ENCODE peak calls at places on chromosomes 6 and 20, in seven cellular contexts. S, O, K, Z, F, X and J are unnamed samples.

GRCh38 chr20:41149679-41150131 is 12.4 kb downstream of the PLCG1 start:
- DNase-seq in K (no peak), F (peak), S (no peak), O (peak), X (peak), Z (no peak), J (peak)

GRCh38 chr6:159098636-159099106 is 53.9 kb upstream of the TAGAP start:
- DNase-seq in X (no peak), K (no peak), O (no peak), S (no peak), F (no peak), Z (peak), J (no peak)

GRCh38 chr20:63397946-63398450 is 36.8 kb upstream of the CHRNA4 start:
- DNase-seq in S (no peak), K (no peak), O (no peak), F (no peak), Z (no peak), X (no peak), J (no peak)

GRCh38 chr6:51559059-51559458 is 528.4 kb downstream of the PKHD1 start:
- DNase-seq in O (no peak), F (no peak), Z (no peak), X (no peak), S (no peak), K (peak), J (no peak)

GRCh38 chr6:135488023-135488422 is 9.5 kb downstream of the AHI1 start:
- DNase-seq in K (no peak), X (no peak), F (no peak), Z (no peak), O (no peak), S (no peak), J (no peak)

GRCh38 chr20:53425930-53426329 is 167.7 kb downstream of the ZNF217 start:
- DNase-seq in K (no peak), Z (no peak), O (no peak), X (no peak), F (no peak), S (no peak), J (no peak)

GRCh38 chr6:95017922-95018321 is 559.4 kb upstream of the MANEA start:
- DNase-seq in K (no peak), S (no peak), Z (no peak), X (no peak), O (no peak), F (no peak), J (no peak)

GRCh38 chr20:4056880-4057279 is 41.5 kb upstream of the RNF24 start:
- DNase-seq in O (no peak), S (no peak), Z (no peak), F (no peak), K (peak), X (no peak), J (no peak)

GRCh38 chr20:35055445-35056276 is 36.9 kb downstream of the TRPC4AP start:
- DNase-seq in F (no peak), O (no peak), S (no peak), X (no peak), K (no peak), Z (no peak), J (no peak)

GRCh38 chr6:134240664-134241431 is 77.1 kb downstream of the SGK1 start:
- DNase-seq in S (no peak), K (no peak), O (peak), Z (peak), X (no peak), F (peak), J (no peak)

GRCh38 chr6:144365176-144365710 is 80.1 kb downstream of the UTRN start:
- DNase-seq in X (no peak), Z (no peak), O (no peak), F (no peak), S (no peak), K (no peak), J (no peak)

GRCh38 chr20:24768226-24768625 is 180.8 kb upstream of the CST7 start:
- DNase-seq in K (peak), O (no peak), X (no peak), S (no peak), F (no peak), Z (no peak), J (no peak)

GRCh38 chr6:1572892-1573291 is 36.8 kb upstream of the FOXC1 start:
- DNase-seq in Z (no peak), F (no peak), X (no peak), K (no peak), O (no peak), S (no peak), J (no peak)

GRCh38 chr6:111585241-111585968 is 20.3 kb downstream of the TRAF3IP2 start:
- DNase-seq in K (no peak), O (no peak), Z (no peak), F (no peak), X (no peak), S (no peak), J (no peak)

GRCh38 chr20:5480824-5481600 is 164.3 kb upstream of the PROKR2 start:
- DNase-seq in X (no peak), Z (no peak), O (no peak), S (no peak), F (peak), K (no peak), J (no peak)

GRCh38 chr20:641516-641913 is 11.5 kb downstream of the SRXN1 start:
- DNase-seq in K (no peak), F (no peak), S (no peak), Z (no peak), X (no peak), O (peak), J (no peak)

GRCh38 chr6:107110200-107110599 is 5.1 kb downstream of the BEND3 start:
- DNase-seq in O (no peak), K (no peak), Z (no peak), S (no peak), X (no peak), F (no peak), J (no peak)

GRCh38 chr6:125469915-125470314 is 168.1 kb upstream of the HDDC2 start:
- DNase-seq in X (no peak), O (no peak), Z (no peak), S (no peak), F (no peak), K (no peak), J (no peak)

GRCh38 chr6:683742-684440 is 9.0 kb downstream of the EXOC2 start:
- DNase-seq in F (peak), Z (no peak), X (no peak), O (no peak), K (no peak), S (no peak), J (no peak)

GRCh38 chr6:83827050-83827449 is 26.1 kb upstream of the RIPPLY2 start:
- DNase-seq in Z (no peak), O (no peak), S (no peak), X (no peak), K (no peak), F (no peak), J (no peak)

GRCh38 chr6:24476631-24477030 is 12.7 kb downstream of the GPLD1 start:
- DNase-seq in O (no peak), Z (no peak), X (no peak), S (no peak), K (no peak), F (no peak), J (no peak)

GRCh38 chr6:45326698-45327417 is 1.3 kb upstream of the RUNX2 start:
- DNase-seq in K (no peak), Z (no peak), X (no peak), S (no peak), F (no peak), O (no peak), J (no peak)

GRCh38 chr6:97361286-97361685 is 78.3 kb upstream of the MMS22L start:
- DNase-seq in K (no peak), O (no peak), Z (no peak), X (no peak), F (no peak), S (no peak), J (no peak)

GRCh38 chr6:116371384-116372209 is 850 bp downstream of the DSE start:
- DNase-seq in F (peak), O (peak), Z (peak), S (peak), X (peak), K (peak), J (peak)
- TF ChIP-seq POLR2A in F (no peak), O (no peak), Z (peak), S (no peak), X (no peak), K (no peak), J (peak)

DNA sequence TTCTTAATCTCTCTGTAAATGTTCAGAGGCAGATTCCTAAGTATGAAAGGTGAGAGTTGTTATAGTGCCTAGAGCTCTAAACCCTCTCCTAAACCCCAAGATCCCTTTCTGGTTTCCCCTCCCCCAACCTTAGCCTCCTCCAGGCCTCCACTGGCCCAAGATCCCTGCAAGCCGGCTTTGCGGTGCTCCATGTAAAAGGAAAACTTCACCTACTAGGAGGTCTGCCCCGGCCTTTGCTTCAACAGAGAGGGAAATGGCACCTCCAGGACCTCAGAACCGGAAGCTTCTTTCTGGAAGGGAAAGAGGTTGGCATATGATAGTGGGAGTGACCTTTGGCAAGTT is 2.3 kb downstream of the RRBP1 start:
- DNase-seq in F (no peak), X (no peak), O (no peak), Z (no peak), S (no peak), K (peak), J (no peak)
- TF ChIP-seq POLR2A in F (no peak), X (no peak), O (no peak), Z (no peak), S (no peak), K (no peak), J (no peak)

GRCh38 chr6:57123111-57123510 is 33.1 kb downstream of the ZNF451 start:
- DNase-seq in O (no peak), Z (no peak), K (no peak), S (no peak), F (no peak), X (no peak), J (no peak)
- TF ChIP-seq POLR2A in O (no peak), Z (no peak), K (no peak), S (no peak), F (no peak), X (no peak), J (no peak)

GRCh38 chr6:33273129-33273923 is 1.5 kb downstream of the RPS18 start:
- DNase-seq in S (no peak), Z (no peak), F (no peak), K (no peak), O (no peak), X (no peak), J (no peak)
- TF ChIP-seq POLR2A in S (peak), Z (no peak), F (no peak), K (no peak), O (no peak), X (peak), J (no peak)

GRCh38 chr6:6684365-6684833 is 95.9 kb downstream of the LY86 start:
- DNase-seq in K (peak), O (no peak), S (peak), Z (no peak), X (no peak), F (no peak), J (no peak)
- TF ChIP-seq POLR2A in K (no peak), O (no peak), S (no peak), Z (no peak), X (no peak), F (no peak), J (no peak)

GRCh38 chr6:130055271-130055670 is 36.9 kb downstream of the L3MBTL3 start:
- DNase-seq in F (no peak), X (no peak), O (no peak), K (no peak), Z (no peak), S (no peak), J (no peak)

GRCh38 chr6:130046711-130047439 is 28.5 kb downstream of the L3MBTL3 start:
- DNase-seq in X (no peak), S (no peak), Z (no peak), F (no peak), O (no peak), K (no peak), J (no peak)

GRCh38 chr6:130054725-130055124 is 36.3 kb downstream of the L3MBTL3 start:
- DNase-seq in O (no peak), Z (no peak), K (no peak), X (no peak), S (no peak), F (no peak), J (no peak)

GRCh38 chr6:130047440-130047995 is 29.1 kb downstream of the L3MBTL3 start:
- DNase-seq in X (no peak), F (no peak), Z (no peak), K (no peak), O (no peak), S (no peak), J (no peak)

DNA sequence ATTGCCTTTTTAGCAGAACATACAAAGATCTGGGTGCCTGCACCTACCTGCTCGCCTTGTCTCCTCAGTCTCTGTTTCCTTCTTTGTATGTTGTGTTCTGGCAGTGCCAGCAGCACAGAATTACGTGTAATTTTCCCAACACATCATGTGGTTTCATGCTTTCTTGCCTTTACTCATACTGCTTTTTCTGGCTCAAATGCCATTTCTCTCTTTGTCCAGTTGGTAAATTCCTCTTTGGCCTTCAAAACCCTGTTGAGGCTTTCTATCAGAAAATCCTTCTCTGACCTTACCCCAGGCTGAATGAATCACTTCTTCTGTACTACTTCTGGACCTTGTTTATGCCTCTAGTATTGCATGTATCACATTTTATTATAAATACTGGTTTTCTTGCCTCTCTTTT is 31.8 kb downstream of the L3MBTL3 start:
- DNase-seq in K (no peak), O (no peak), S (no peak), X (no peak), Z (no peak), F (no peak), J (no peak)
- TF ChIP-seq POLR2A in K (no peak), O (no peak), S (no peak), X (no peak), Z (no peak), F (no peak), J (no peak)

GRCh38 chr6:33578164-33578563 is 1.9 kb downstream of the BAK1 start:
- DNase-seq in Z (no peak), O (no peak), K (no peak), S (no peak), F (no peak), X (no peak), J (no peak)

GRCh38 chr6:33576668-33577067 is 3.4 kb downstream of the BAK1 start:
- DNase-seq in O (no peak), Z (no peak), K (no peak), F (no peak), X (no peak), S (no peak), J (no peak)

GRCh38 chr6:33577106-33577535 is 3.0 kb downstream of the BAK1 start:
- DNase-seq in X (no peak), Z (no peak), F (peak), O (peak), S (no peak), K (peak), J (no peak)

GRCh38 chr6:33577718-33578117 is 2.4 kb downstream of the BAK1 start:
- DNase-seq in S (no peak), Z (no peak), F (peak), X (no peak), O (no peak), K (no peak), J (no peak)

DNA sequence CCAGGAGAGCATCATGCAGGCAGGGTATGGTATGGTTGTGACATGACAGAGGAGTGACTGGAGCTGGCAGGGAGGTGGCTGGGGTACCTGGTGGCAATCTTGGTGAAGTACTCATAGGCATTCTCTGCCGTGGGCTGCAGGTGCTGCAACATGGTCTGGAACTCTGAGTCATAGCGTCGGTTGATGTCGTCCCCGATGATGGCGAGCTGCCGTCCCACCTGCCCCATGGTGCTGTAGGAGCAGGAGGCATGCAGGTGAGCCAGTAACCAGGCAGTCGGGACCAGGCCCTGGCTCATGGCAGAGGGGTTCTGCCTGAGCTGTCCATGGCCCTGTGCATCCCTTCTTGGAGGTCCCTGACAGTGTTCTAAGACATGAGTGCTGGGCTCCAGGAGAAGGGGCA is 4.9 kb downstream of the BAK1 start:
- DNase-seq in O (no peak), S (no peak), K (no peak), X (no peak), F (no peak), Z (no peak), J (no peak)
- TF ChIP-seq POLR2A in O (no peak), S (no peak), K (no peak), X (no peak), F (no peak), Z (no peak), J (no peak)